ENCODE peak calls at places on chromosomes 11 and 22, in four cellular contexts. D is K562, L is H1, G is GM12878. I is an unnamed sample.

GRCh38 chr11:45959851-45960250 is 37.4 kb downstream of the LARGE2 start:
- DNase-seq in G (no peak), D (no peak), L (no peak), I (no peak)

GRCh38 chr11:46902694-46903093 is 15.7 kb downstream of the LRP4 start:
- DNase-seq in L (no peak), G (no peak), D (no peak), I (no peak)

GRCh38 chr11:47264119-47264915 is 5.6 kb upstream of the MADD start:
- DNase-seq in G (no peak), L (no peak), D (no peak), I (no peak)

GRCh38 chr11:8807544-8808225 is 103.3 kb upstream of the AKIP1 start:
- DNase-seq in L (no peak), D (no peak), G (no peak), I (no peak)

GRCh38 chr11:47523491-47524199 is 29.3 kb downstream of the CELF1 start:
- DNase-seq in D (peak), L (no peak), G (no peak), I (no peak)

GRCh38 chr22:24284747-24285203 is 14.1 kb downstream of the SPECC1L start:
- DNase-seq in D (no peak), G (no peak), L (no peak), I (no peak)

GRCh38 chr11:45092901-45093760 is 53.3 kb upstream of the PRDM11 start:
- DNase-seq in D (no peak), G (no peak), L (no peak), I (no peak)

GRCh38 chr11:126464796-126465195 is 109.3 kb downstream of the ST3GAL4 start:
- DNase-seq in L (no peak), D (no peak), G (no peak), I (no peak)

GRCh38 chr11:66154109-66154508 is 84.0 kb downstream of the PACS1 start:
- DNase-seq in D (no peak), G (no peak), L (no peak), I (no peak)

GRCh38 chr11:20670932-20671403 is 1.6 kb downstream of the NELL1 start:
- DNase-seq in G (no peak), D (no peak), L (no peak), I (no peak)

GRCh38 chr11:130448416-130449068 is at the start of gene ADAMTS15:
- DNase-seq in L (peak), G (no peak), D (no peak), I (peak)

GRCh38 chr22:48563118-48563965 is 1264.3 kb downstream of the BRD1 start:
- DNase-seq in L (no peak), G (no peak), D (no peak), I (no peak)

GRCh38 chr11:11691296-11692141 is 69.7 kb upstream of the GALNT18 start:
- DNase-seq in G (no peak), L (peak), D (no peak), I (no peak)

GRCh38 chr11:11239959-11240358 is 113.1 kb downstream of the CSNK2A3 start:
- DNase-seq in D (no peak), G (no peak), L (no peak), I (no peak)

GRCh38 chr11:26551186-26551801 is 20.8 kb downstream of the MUC15 start:
- DNase-seq in G (no peak), L (no peak), D (no peak), I (no peak)

GRCh38 chr11:17171916-17172315 is 35.9 kb downstream of the PIK3C2A start:
- DNase-seq in G (no peak), D (no peak), L (no peak), I (no peak)

GRCh38 chr11:7573558-7574296 is 59.9 kb downstream of the PPFIBP2 start:
- DNase-seq in G (no peak), L (no peak), D (peak), I (no peak)

GRCh38 chr22:43094085-43094484 is 4.9 kb upstream of the TTLL1 start:
- DNase-seq in L (no peak), D (no peak), G (no peak), I (no peak)

GRCh38 chr11:46106530-46107407 is 14.5 kb downstream of the PHF21A start:
- DNase-seq in D (peak), G (no peak), L (no peak), I (peak)

GRCh38 chr22:50481440-50482106 is at the start of gene ADM2:
- DNase-seq in D (peak), L (no peak), G (no peak), I (peak)

GRCh38 chr22:49183208-49183825 is 644.4 kb downstream of the BRD1 start:
- DNase-seq in L (no peak), G (no peak), D (no peak), I (no peak)

GRCh38 chr22:24205438-24206189 is 24.3 kb downstream of the SUSD2 start:
- DNase-seq in L (no peak), D (no peak), G (no peak), I (no peak)

GRCh38 chr11:11635456-11635855 is 13.7 kb upstream of the GALNT18 start:
- DNase-seq in G (no peak), D (no peak), L (no peak), I (no peak)

GRCh38 chr22:38291201-38291777 is 18.5 kb upstream of the TMEM184B start:
- DNase-seq in G (no peak), L (no peak), D (no peak), I (no peak)

GRCh38 chr11:129386795-129387390 is 11.2 kb downstream of the BARX2 start:
- DNase-seq in D (no peak), G (no peak), L (no peak), I (no peak)

GRCh38 chr22:24322522-24322921 is 51.9 kb downstream of the SPECC1L start:
- DNase-seq in L (no peak), D (no peak), G (no peak), I (peak)

GRCh38 chr11:31956310-31956709 is 134.6 kb upstream of the RCN1 start:
- DNase-seq in L (no peak), D (no peak), G (no peak), I (no peak)

GRCh38 chr22:22342697-22343602 is 98.4 kb downstream of the VPREB1 start:
- DNase-seq in L (peak), D (peak), G (no peak), I (peak)

GRCh38 chr11:47186937-47187681 is 875 bp upstream of the PACSIN3 start:
- DNase-seq in L (no peak), G (no peak), D (no peak), I (peak)

GRCh38 chr22:24752091-24752623 is 22.4 kb downstream of the PIWIL3 start:
- DNase-seq in G (no peak), L (no peak), D (peak), I (no peak)

GRCh38 chr11:123454060-123454651 is 24.1 kb downstream of the GRAMD1B start:
- DNase-seq in D (no peak), L (no peak), G (no peak), I (no peak)

GRCh38 chr11:44766112-44766971 is 39.6 kb downstream of the TSPAN18 start:
- DNase-seq in G (no peak), D (no peak), L (no peak), I (peak)

GRCh38 chr11:124415356-124415923 is 9.2 kb downstream of the OR8B4 start:
- DNase-seq in G (no peak), D (peak), L (no peak), I (no peak)

GRCh38 chr11:77165066-77165465 is 37.0 kb downstream of the MYO7A start:
- DNase-seq in G (no peak), D (no peak), L (no peak), I (no peak)

GRCh38 chr11:5618807-5619206 is 6.0 kb upstream of the TRIM34 start:
- DNase-seq in D (no peak), L (no peak), G (no peak), I (no peak)

GRCh38 chr22:20779813-20780148 is 5.9 kb downstream of the SERPIND1 start:
- DNase-seq in D (no peak), L (no peak), G (no peak), I (no peak)

GRCh38 chr22:26714971-26715370 is 57.6 kb downstream of the MIAT start:
- DNase-seq in G (no peak), D (no peak), L (no peak), I (no peak)
- TF ChIP-seq CHD2 in G (no peak), D (no peak), L (no peak), I (no peak)

DNA sequence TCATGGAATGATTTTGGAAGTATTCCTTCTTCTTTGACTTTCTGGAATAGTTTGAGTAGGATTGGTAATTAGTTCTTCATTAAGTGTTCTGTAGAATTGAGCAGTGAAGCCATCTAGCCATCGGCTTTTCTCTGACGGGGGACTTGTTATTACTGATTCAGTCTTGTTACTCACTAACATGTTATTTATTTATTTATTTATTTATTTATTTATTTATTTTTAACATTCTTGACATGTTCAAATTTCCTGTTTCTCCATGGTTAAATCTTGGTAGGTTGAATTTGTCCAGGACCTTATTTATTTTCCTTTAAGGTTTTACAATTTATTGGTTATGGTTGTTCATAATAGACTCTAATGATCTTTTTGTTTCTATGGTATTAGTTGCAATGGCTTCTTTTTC is 15.2 kb upstream of the OR10Q1 start:
- DNase-seq in L (no peak), G (no peak), D (no peak), I (no peak)
- TF ChIP-seq NRF1 in L (no peak), G (no peak), D (no peak), I (no peak)

DNA sequence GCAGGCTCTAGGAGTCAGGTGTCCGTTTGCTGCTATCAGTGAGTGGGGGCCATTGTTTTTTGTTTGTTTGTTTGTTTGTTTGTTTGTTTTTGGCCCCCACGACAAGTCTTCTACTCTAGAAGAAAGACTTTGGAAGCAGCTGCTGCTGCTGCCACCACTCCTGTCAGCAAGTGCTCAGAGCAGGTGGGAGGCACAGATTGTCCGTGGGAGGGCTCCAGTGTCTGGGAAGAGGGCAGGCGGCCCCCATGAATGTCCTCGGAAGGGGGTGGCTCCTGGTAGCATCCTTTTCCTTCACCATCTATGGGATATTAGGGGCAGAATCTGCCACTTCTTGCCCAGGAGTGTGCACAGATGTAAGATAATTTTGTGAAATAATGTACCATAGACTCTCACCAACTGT is 37.8 kb upstream of the YWHAH start:
- DNase-seq in D (no peak), L (no peak), G (no peak), I (no peak)
- TF ChIP-seq CHD2 in D (no peak), L (no peak), G (no peak), I (no peak)

DNA sequence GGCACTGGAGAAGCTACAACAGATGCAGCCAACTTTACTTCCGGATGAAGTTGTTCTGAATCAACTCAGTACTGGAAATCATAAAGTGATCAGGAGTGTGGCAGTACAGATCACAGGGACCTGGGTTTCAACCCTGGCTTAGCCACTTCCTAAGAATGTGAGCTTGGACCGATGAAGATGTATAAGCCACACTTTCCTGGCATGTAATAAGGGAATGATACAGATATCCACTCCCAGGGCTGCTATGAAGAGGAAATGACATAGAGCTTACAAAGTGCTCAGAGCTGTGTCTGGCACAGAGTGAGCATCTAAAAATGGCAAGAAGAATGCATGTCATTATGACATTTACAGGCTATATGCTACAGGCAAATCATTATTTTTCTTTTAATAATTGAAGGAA is 378.7 kb downstream of the NTM start:
- DNase-seq in L (no peak), G (no peak), D (no peak), I (no peak)
- TF ChIP-seq NRF1 in L (no peak), G (no peak), D (no peak), I (no peak)

DNA sequence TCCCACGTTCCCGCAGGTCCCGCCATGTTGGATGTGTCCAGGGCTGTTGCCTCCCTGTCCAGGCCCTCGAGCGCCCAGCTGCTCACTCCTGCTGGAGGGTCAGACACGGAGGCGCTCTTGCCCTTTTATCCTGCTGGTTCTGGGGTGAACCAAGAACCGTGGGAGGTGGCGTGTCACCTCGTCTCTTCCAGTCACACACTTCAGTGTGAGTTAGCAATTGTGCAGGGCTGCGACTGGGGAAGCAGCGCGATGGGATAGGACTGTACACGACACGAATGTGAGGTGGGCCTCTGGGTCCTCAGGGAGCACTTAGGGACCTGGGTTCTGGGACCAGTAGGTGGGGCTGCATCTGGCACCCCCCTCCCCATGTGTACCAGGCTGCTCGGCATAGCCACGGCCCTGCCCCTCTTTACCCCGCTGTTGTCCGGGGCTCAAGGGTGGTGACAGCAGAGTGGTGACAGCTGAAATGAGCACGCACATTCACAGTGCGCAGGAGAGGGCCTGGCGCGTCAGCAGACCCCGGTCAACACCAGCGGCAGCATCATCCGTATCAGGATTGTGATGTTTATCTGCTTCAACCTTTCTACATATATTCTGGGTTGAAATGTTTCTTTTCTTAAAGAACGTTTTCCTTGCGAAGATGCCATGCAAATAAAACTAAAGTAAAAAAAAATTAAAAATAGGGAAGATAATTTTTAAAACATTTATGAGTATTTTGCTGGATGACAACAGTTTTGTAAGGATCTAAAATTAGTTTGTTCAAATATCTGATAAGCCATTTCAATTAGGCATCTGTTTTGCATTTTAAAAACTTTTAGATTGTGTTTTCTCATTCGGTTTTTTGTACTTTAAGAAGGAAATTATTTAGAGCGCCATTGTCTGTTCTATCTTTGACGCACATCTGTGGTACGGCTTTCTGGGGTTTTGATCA is 210.7 kb downstream of the TBC1D22A start:
- DNase-seq in G (no peak), D (no peak), L (no peak), I (peak)
- TF ChIP-seq CHD2 in G (no peak), D (no peak), L (no peak), I (no peak)

DNA sequence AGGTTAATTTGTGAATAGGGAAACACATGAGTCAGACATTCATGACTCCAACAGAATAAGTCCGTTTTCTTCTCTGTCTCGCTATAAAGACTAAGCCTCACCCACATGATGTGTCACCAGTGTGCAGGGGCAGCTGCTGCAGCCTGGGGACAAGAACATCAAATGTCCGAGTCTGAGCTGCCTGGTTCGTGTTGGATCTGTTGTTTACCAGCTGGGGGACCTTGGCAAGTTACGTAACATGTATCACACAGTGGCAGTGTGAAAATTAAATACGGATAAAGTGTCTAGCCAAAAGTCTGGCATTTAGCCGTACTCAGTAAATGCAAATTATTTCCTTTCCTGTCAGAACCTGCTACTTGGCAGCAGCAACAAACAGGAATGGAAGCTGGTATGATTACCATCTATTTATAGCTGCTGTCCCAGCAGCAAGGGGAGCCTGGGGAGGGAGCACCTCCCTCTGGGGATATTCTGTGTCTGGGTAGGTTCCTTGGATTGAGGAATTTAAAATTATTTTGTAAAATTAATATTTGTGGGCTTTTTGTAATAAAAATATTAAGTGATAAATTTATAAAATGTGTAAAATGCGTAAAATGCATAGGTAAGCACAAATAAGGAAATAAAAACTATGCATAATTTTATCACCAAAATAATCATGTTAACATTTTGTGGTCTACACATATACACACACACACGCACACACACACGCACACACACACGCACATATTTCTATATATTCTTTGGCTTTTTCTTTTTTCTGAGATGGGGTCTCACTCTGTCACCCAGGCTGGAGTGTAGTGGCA is 1.3 kb upstream of the CLDN25 start:
- DNase-seq in D (no peak), G (no peak), L (no peak), I (peak)
- TF ChIP-seq NRF1 in D (no peak), G (no peak), L (no peak), I (no peak)

DNA sequence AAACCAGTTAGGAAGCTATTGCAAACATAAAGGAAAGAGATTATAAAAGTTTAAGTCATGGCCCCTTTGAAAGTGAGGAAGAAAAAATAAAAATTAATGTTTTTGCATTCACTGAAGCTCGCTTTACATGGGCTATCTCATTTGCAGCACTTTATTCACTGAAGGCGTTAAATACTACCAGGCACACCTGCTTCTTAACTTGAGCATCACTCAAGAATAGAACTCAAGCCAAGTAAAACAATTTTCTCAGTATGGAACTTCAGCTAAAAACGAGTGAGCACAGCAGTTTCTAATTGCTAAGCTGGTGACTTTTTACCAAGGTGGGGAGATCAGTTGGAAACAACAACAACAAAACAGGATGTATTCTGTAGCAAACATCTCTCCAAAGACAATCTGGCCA is 405.6 kb downstream of the RAB38 start:
- DNase-seq in D (no peak), L (no peak), G (no peak), I (no peak)
- TF ChIP-seq CHD2 in D (no peak), L (no peak), G (no peak), I (no peak)

GRCh38 chr11:28619870-28620540 is 511.8 kb downstream of the METTL15 start:
- DNase-seq in G (no peak), D (no peak), L (no peak), I (no peak)
- TF ChIP-seq NRF1 in G (no peak), D (no peak), L (no peak), I (no peak)

GRCh38 chr11:13337986-13338436 is 60.4 kb downstream of the BMAL1 start:
- DNase-seq in G (no peak), L (no peak), D (no peak), I (no peak)
- TF ChIP-seq CHD2 in G (no peak), L (no peak), D (no peak), I (no peak)